ENCODE peak calls at places on chromosomes 6 and 20, in four cellular contexts. One of them, this sample, is unnamed.

GRCh38 chr20:62627901-62628612 is 14.2 kb upstream of the SLCO4A1 start:
- DNase-seq in GM13977: peak; percentile 71
- DNase-seq in bronchial epithelial cell: peak; percentile 15
- DNase-seq in neural progenitor cell: no peak
- DNase-seq in this sample: no peak

GRCh38 chr20:49813305-49813974 is 812 bp downstream of the SLC9A8 start:
- DNase-seq in neural progenitor cell: no peak
- DNase-seq in bronchial epithelial cell: no peak
- DNase-seq in GM13977: no peak
- DNase-seq in this sample: no peak

GRCh38 chr6:90044833-90045337 is 150.6 kb downstream of the GJA10 start:
- DNase-seq in GM13977: no peak
- DNase-seq in bronchial epithelial cell: peak; percentile 47
- DNase-seq in neural progenitor cell: no peak
- DNase-seq in this sample: no peak

GRCh38 chr6:122657601-122658000 is 47.4 kb downstream of the PKIB start:
- DNase-seq in neural progenitor cell: no peak
- DNase-seq in GM13977: no peak
- DNase-seq in bronchial epithelial cell: no peak
- DNase-seq in this sample: no peak

GRCh38 chr6:45787384-45787783 is 228.3 kb downstream of the CLIC5 start:
- DNase-seq in bronchial epithelial cell: no peak
- DNase-seq in neural progenitor cell: no peak
- DNase-seq in GM13977: no peak
- DNase-seq in this sample: no peak

GRCh38 chr6:90346729-90347128 is 50.1 kb upstream of the BACH2 start:
- DNase-seq in bronchial epithelial cell: no peak
- DNase-seq in GM13977: no peak
- DNase-seq in neural progenitor cell: no peak
- DNase-seq in this sample: no peak

GRCh38 chr6:41232667-41233066 is 4.5 kb downstream of the TREML4 start:
- DNase-seq in bronchial epithelial cell: no peak
- DNase-seq in neural progenitor cell: no peak
- DNase-seq in GM13977: no peak
- DNase-seq in this sample: no peak

GRCh38 chr6:87196275-87196842 is 41.0 kb downstream of the ZNF292 start:
- DNase-seq in bronchial epithelial cell: peak; percentile 8
- DNase-seq in neural progenitor cell: no peak
- DNase-seq in GM13977: no peak
- DNase-seq in this sample: no peak

GRCh38 chr6:11163932-11164331 is 52.4 kb upstream of the ERVFRD-1 start:
- DNase-seq in neural progenitor cell: no peak
- DNase-seq in bronchial epithelial cell: no peak
- DNase-seq in GM13977: peak; percentile 25
- DNase-seq in this sample: no peak

GRCh38 chr6:168384045-168385038 is 56.6 kb upstream of the SMOC2 start:
- DNase-seq in bronchial epithelial cell: no peak
- DNase-seq in neural progenitor cell: no peak
- DNase-seq in GM13977: no peak
- DNase-seq in this sample: no peak

GRCh38 chr6:23454090-23454998 is 671.7 kb upstream of the NRSN1 start:
- DNase-seq in GM13977: no peak
- DNase-seq in neural progenitor cell: peak; percentile 17
- DNase-seq in bronchial epithelial cell: peak; percentile 80
- DNase-seq in this sample: no peak

GRCh38 chr20:51460163-51460562 is 82.4 kb downstream of the NFATC2 start:
- DNase-seq in neural progenitor cell: no peak
- DNase-seq in GM13977: no peak
- DNase-seq in bronchial epithelial cell: no peak
- DNase-seq in this sample: no peak

GRCh38 chr6:45933855-45934254 is 81.8 kb downstream of the CLIC5 start:
- DNase-seq in bronchial epithelial cell: no peak
- DNase-seq in neural progenitor cell: no peak
- DNase-seq in GM13977: no peak
- DNase-seq in this sample: no peak

GRCh38 chr6:158834675-158835385 is 15.7 kb upstream of the EZR start:
- DNase-seq in GM13977: no peak
- DNase-seq in neural progenitor cell: no peak
- DNase-seq in bronchial epithelial cell: no peak
- DNase-seq in this sample: no peak

GRCh38 chr20:25285856-25286798 is 38.2 kb downstream of the PYGB start:
- DNase-seq in neural progenitor cell: no peak
- DNase-seq in bronchial epithelial cell: no peak
- DNase-seq in GM13977: no peak
- DNase-seq in this sample: no peak

GRCh38 chr6:152184573-152185157 is 377.2 kb downstream of the ESR1 start:
- DNase-seq in neural progenitor cell: no peak
- DNase-seq in GM13977: no peak
- DNase-seq in bronchial epithelial cell: peak; percentile 5
- DNase-seq in this sample: no peak

DNA sequence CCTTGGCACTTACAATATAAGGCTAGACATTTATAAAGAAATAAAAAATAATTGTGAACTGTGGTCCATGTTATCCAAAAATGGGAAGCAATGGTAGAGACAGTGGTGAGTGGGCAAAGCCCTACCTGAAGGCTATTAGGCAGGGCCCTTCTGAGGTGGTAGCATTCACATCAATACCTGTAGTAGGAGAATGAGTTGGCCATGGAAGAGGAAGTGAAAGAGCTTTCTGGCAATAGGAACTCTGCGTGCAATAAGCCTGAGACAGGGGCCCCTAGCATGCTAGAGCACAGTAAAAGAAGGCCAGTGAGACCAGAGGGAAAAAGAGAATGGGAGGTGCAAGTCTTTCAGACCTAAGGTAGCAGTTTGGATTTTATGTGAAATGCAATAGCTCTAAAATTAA is 754.5 kb downstream of the PTPRT start:
- DNase-seq in bronchial epithelial cell: no peak
- DNase-seq in GM13977: peak; percentile 10
- DNase-seq in neural progenitor cell: no peak
- DNase-seq in this sample: no peak
- TF ChIP-seq CTCF in bronchial epithelial cell: no peak
- TF ChIP-seq CTCF in GM13977: no peak
- TF ChIP-seq CTCF in neural progenitor cell: no peak
- TF ChIP-seq CTCF in this sample: no peak

GRCh38 chr6:93927731-93928130 is 508.4 kb upstream of the EPHA7 start:
- DNase-seq in bronchial epithelial cell: no peak
- DNase-seq in neural progenitor cell: no peak
- DNase-seq in GM13977: no peak
- DNase-seq in this sample: no peak
- TF ChIP-seq CTCF in bronchial epithelial cell: no peak
- TF ChIP-seq CTCF in neural progenitor cell: no peak
- TF ChIP-seq CTCF in GM13977: no peak
- TF ChIP-seq CTCF in this sample: no peak

DNA sequence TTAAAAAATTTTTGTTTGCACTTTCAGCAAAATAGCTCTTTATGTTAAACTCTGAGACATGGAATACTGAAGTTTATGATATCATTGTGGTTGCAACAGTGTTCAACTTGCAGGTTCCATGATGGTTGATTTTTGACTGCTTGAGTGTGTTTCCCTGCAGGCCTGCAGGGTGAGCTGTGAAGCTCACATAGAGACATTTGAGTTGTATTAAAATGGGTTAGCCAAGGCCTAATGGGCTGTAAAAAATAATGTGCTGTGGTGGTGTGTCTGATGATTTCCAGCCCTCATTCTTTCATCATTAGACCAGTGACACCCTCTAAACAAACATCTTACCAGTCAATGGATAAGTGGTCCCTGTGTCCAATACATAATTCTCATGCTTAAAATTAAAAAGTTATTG is 321.4 kb downstream of the FARS2 start:
- DNase-seq in bronchial epithelial cell: no peak
- DNase-seq in GM13977: no peak
- DNase-seq in neural progenitor cell: no peak
- DNase-seq in this sample: no peak
- TF ChIP-seq CTCF in bronchial epithelial cell: no peak
- TF ChIP-seq CTCF in GM13977: peak; percentile 30
- TF ChIP-seq CTCF in neural progenitor cell: peak; percentile 7
- TF ChIP-seq CTCF in this sample: peak; percentile 14

GRCh38 chr20:58429303-58429702 is 40.3 kb downstream of the VAPB start:
- DNase-seq in bronchial epithelial cell: no peak
- DNase-seq in neural progenitor cell: no peak
- DNase-seq in GM13977: no peak
- DNase-seq in this sample: no peak
- TF ChIP-seq CTCF in bronchial epithelial cell: no peak
- TF ChIP-seq CTCF in neural progenitor cell: no peak
- TF ChIP-seq CTCF in GM13977: no peak
- TF ChIP-seq CTCF in this sample: no peak

GRCh38 chr6:111478749-111479148 is 4.3 kb downstream of the REV3L start:
- DNase-seq in GM13977: peak; percentile 53
- DNase-seq in bronchial epithelial cell: peak; percentile 68
- DNase-seq in neural progenitor cell: peak; percentile 88
- DNase-seq in this sample: no peak
- TF ChIP-seq CTCF in GM13977: peak; percentile 49
- TF ChIP-seq CTCF in bronchial epithelial cell: peak; percentile 41
- TF ChIP-seq CTCF in neural progenitor cell: peak; percentile 46
- TF ChIP-seq CTCF in this sample: peak; percentile 71